ENCODE peak calls at places on chromosomes 12 and 14, in nine cellular contexts. Q is CD8-positive, alpha-beta memory T cell; X is left colon; F is AG04450; H is ureter; A is NCI-H1105; G is NCI-H187; V is germinal center; S is CD4-positive, alpha-beta T cell. B is an unnamed sample.

GRCh38 chr12:132423251-132424117 is 66.5 kb upstream of the FBRSL1 start:
- DNase-seq in Q (no peak), X (no peak), F (no peak), H (no peak), A (no peak), G (no peak), V (no peak), S (no peak), B (no peak)

GRCh38 chr12:106642991-106643390 is 60.2 kb downstream of the RFX4 start:
- DNase-seq in Q (no peak), X (no peak), F (no peak), H (no peak), A (no peak), G (no peak), V (no peak), S (no peak), B (no peak)

GRCh38 chr12:29164477-29165163 is 15.5 kb downstream of the FAR2 start:
- DNase-seq in Q (no peak), X (no peak), F (no peak), H (no peak), A (no peak), G (no peak), V (peak), S (no peak), B (no peak)

GRCh38 chr12:119202121-119202527 is 23.4 kb downstream of the HSPB8 start:
- DNase-seq in Q (no peak), X (no peak), F (no peak), H (no peak), A (peak), G (peak), V (no peak), S (no peak), B (no peak)

GRCh38 chr14:58362798-58363412 is 32.8 kb upstream of the TOMM20L start:
- DNase-seq in Q (no peak), X (no peak), F (no peak), H (no peak), A (peak), G (no peak), V (peak), S (no peak), B (no peak)

GRCh38 chr14:101564444-101564776 is 3.1 kb downstream of the DIO3 start:
- DNase-seq in Q (no peak), X (no peak), F (no peak), H (no peak), A (no peak), G (no peak), V (no peak), S (no peak), B (no peak)

GRCh38 chr12:48419409-48419935 is 52.9 kb upstream of the ANP32D start:
- DNase-seq in Q (no peak), X (no peak), F (no peak), H (no peak), A (no peak), G (no peak), V (no peak), S (no peak), B (no peak)

GRCh38 chr14:59332727-59333126 is 132.5 kb downstream of the GPR135 start:
- DNase-seq in Q (no peak), X (no peak), F (peak), H (no peak), A (no peak), G (no peak), V (no peak), S (no peak), B (no peak)

GRCh38 chr12:42587564-42588307 is 1.8 kb downstream of the PRICKLE1 start:
- DNase-seq in Q (no peak), X (no peak), F (no peak), H (no peak), A (no peak), G (no peak), V (no peak), S (no peak), B (no peak)

GRCh38 chr14:65432361-65432948 is 19.9 kb downstream of the FUT8 start:
- DNase-seq in Q (no peak), X (no peak), F (no peak), H (no peak), A (no peak), G (no peak), V (no peak), S (no peak), B (no peak)